ENCODE peak calls at places on chromosomes 11 and 22, in nine cellular contexts. F is NB4; Z is iPS DF 19.7; X is GM23338; Y is naive B cell; E is stimulated activated CD8-positive, alpha-beta memory T cell treated with anti-CD3 and anti-CD28 coated beads, Interleukin-2, amount 100 ng/mL, for 48 hours; C is effector CD8-positive, alpha-beta T cell; T is activated T-cell treated with anti-CD3 and anti-CD28 coated beads for 1 hour; P is NCI-H1436 treated with DMSO at 0.1 percent for 48 hours. R is an unnamed sample.

GRCh38 chr22:35777335-35777975 is 59.8 kb downstream of the APOL5 start:
- DNase-seq in F (no peak), Z (no peak), X (no peak), Y (no peak), E (no peak), C (no peak), T (no peak), P (no peak), R (peak)

GRCh38 chr11:114215428-114215827 is 80.8 kb upstream of the NNMT start:
- DNase-seq in F (no peak), Z (no peak), X (no peak), Y (no peak), E (no peak), C (no peak), T (no peak), P (no peak), R (no peak)

GRCh38 chr22:42966389-42966998 is 48.5 kb downstream of the PACSIN2 start:
- DNase-seq in F (no peak), Z (no peak), X (no peak), Y (no peak), E (no peak), C (no peak), T (no peak), P (no peak), R (no peak)

GRCh38 chr11:2988361-2988762 is 3.8 kb downstream of the NAP1L4 start:
- DNase-seq in F (no peak), Z (no peak), X (no peak), Y (no peak), E (no peak), C (no peak), T (no peak), P (no peak), R (no peak)

GRCh38 chr11:86955674-86956522 is 703 bp upstream of the FZD4 start:
- DNase-seq in F (peak), Z (no peak), X (peak), Y (peak), E (peak), C (no peak), T (no peak), P (no peak), R (no peak)

GRCh38 chr11:3970101-3970500 is 114.6 kb downstream of the STIM1 start:
- DNase-seq in F (no peak), Z (no peak), X (no peak), Y (no peak), E (no peak), C (no peak), T (no peak), P (no peak), R (no peak)

GRCh38 chr11:17517186-17517585 is 27.0 kb downstream of the USH1C start:
- DNase-seq in F (no peak), Z (no peak), X (no peak), Y (no peak), E (no peak), C (no peak), T (no peak), P (no peak), R (no peak)

GRCh38 chr11:72958790-72959189 is 144.6 kb downstream of the ATG16L2 start:
- DNase-seq in F (no peak), Z (no peak), X (no peak), Y (no peak), E (no peak), C (no peak), T (no peak), P (no peak), R (no peak)

GRCh38 chr11:116773203-116774112 is 671 bp upstream of the BUD13 start:
- DNase-seq in F (peak), Z (no peak), X (no peak), Y (peak), E (no peak), C (no peak), T (no peak), P (no peak), R (no peak)

GRCh38 chr11:67520856-67521824 is 2.1 kb downstream of the CABP2 start:
- DNase-seq in F (no peak), Z (no peak), X (no peak), Y (no peak), E (no peak), C (no peak), T (no peak), P (no peak), R (no peak)

GRCh38 chr11:46916669-46917108 is 1.7 kb downstream of the LRP4 start:
- DNase-seq in F (peak), Z (peak), X (peak), Y (no peak), E (no peak), C (no peak), T (no peak), P (no peak), R (no peak)

GRCh38 chr11:93005239-93005638 is 35.8 kb downstream of the MTNR1B start:
- DNase-seq in F (no peak), Z (no peak), X (no peak), Y (no peak), E (no peak), C (no peak), T (no peak), P (no peak), R (no peak)

GRCh38 chr22:19782533-19782932 is 22.0 kb downstream of the TBX1 start:
- DNase-seq in F (no peak), Z (no peak), X (no peak), Y (no peak), E (no peak), C (no peak), T (no peak), P (no peak), R (no peak)

GRCh38 chr11:65814131-65814959 is 19.4 kb upstream of the SNX32 start:
- DNase-seq in F (peak), Z (no peak), X (no peak), Y (no peak), E (no peak), C (no peak), T (no peak), P (no peak), R (no peak)

GRCh38 chr11:65791719-65792213 is 4.9 kb downstream of the OVOL1 start:
- DNase-seq in F (no peak), Z (no peak), X (no peak), Y (no peak), E (peak), C (no peak), T (peak), P (no peak), R (no peak)

GRCh38 chr11:94731921-94732601 is 36.1 kb upstream of the AMOTL1 start:
- DNase-seq in F (peak), Z (no peak), X (no peak), Y (no peak), E (no peak), C (no peak), T (no peak), P (no peak), R (peak)

GRCh38 chr11:97638825-97639224 is 1249.0 kb downstream of the JRKL start:
- DNase-seq in F (no peak), Z (no peak), X (no peak), Y (no peak), E (no peak), C (no peak), T (no peak), P (no peak), R (no peak)

GRCh38 chr22:50319503-50319951 is 7.3 kb downstream of the DENND6B start:
- DNase-seq in F (no peak), Z (no peak), X (no peak), Y (no peak), E (no peak), C (no peak), T (no peak), P (no peak), R (no peak)

GRCh38 chr11:65859134-65859811 is 960 bp upstream of the MUS81 start:
- DNase-seq in F (peak), Z (peak), X (peak), Y (peak), E (peak), C (peak), T (peak), P (peak), R (peak)

GRCh38 chr11:67463680-67464410 is 5.2 kb downstream of the TMEM134 start:
- DNase-seq in F (peak), Z (no peak), X (no peak), Y (no peak), E (no peak), C (no peak), T (no peak), P (no peak), R (no peak)

GRCh38 chr11:118607401-118608267 is at the start of gene PHLDB1:
- DNase-seq in F (peak), Z (no peak), X (peak), Y (peak), E (peak), C (peak), T (peak), P (no peak), R (no peak)

GRCh38 chr22:47209547-47210023 is 447.1 kb downstream of the TBC1D22A start:
- DNase-seq in F (no peak), Z (no peak), X (no peak), Y (no peak), E (no peak), C (no peak), T (no peak), P (no peak), R (no peak)

GRCh38 chr11:24637520-24637919 is 140.7 kb downstream of the LUZP2 start:
- DNase-seq in F (no peak), Z (no peak), X (peak), Y (no peak), E (no peak), C (no peak), T (no peak), P (no peak), R (no peak)

GRCh38 chr11:95378106-95378505 is 147.1 kb upstream of the SESN3 start:
- DNase-seq in F (no peak), Z (no peak), X (no peak), Y (no peak), E (no peak), C (no peak), T (no peak), P (no peak), R (no peak)

GRCh38 chr11:6640036-6640984 is 15.3 kb downstream of the DCHS1 start:
- DNase-seq in F (no peak), Z (no peak), X (no peak), Y (no peak), E (no peak), C (no peak), T (no peak), P (no peak), R (no peak)

GRCh38 chr22:39147335-39148023 is 5.0 kb downstream of the CBX7 start:
- DNase-seq in F (no peak), Z (no peak), X (no peak), Y (no peak), E (no peak), C (no peak), T (no peak), P (no peak), R (no peak)

GRCh38 chr22:20268350-20269012 is 363 bp upstream of the RTN4R start:
- DNase-seq in F (peak), Z (no peak), X (peak), Y (peak), E (no peak), C (peak), T (peak), P (no peak), R (no peak)

GRCh38 chr11:95084509-95084908 is 5.1 kb upstream of the ENDOD1 start:
- DNase-seq in F (no peak), Z (no peak), X (no peak), Y (no peak), E (peak), C (no peak), T (no peak), P (no peak), R (no peak)

GRCh38 chr11:40338739-40339138 is 1120.7 kb downstream of the LRRC4C start:
- DNase-seq in F (no peak), Z (no peak), X (peak), Y (no peak), E (no peak), C (no peak), T (no peak), P (no peak), R (peak)

GRCh38 chr11:62471603-62472002 is 52.8 kb downstream of the SCGB1A1 start:
- DNase-seq in F (no peak), Z (no peak), X (no peak), Y (no peak), E (no peak), C (no peak), T (no peak), P (no peak), R (no peak)

GRCh38 chr11:86150826-86151187 is 81.9 kb upstream of the PICALM start:
- DNase-seq in F (no peak), Z (no peak), X (no peak), Y (no peak), E (no peak), C (no peak), T (no peak), P (no peak), R (no peak)

GRCh38 chr22:46564084-46564714 is 26.8 kb upstream of the CELSR1 start:
- DNase-seq in F (no peak), Z (no peak), X (no peak), Y (no peak), E (no peak), C (no peak), T (no peak), P (no peak), R (no peak)

GRCh38 chr22:24938741-24939341 is 7.7 kb downstream of the LHFPL7 start:
- DNase-seq in F (peak), Z (no peak), X (peak), Y (peak), E (no peak), C (no peak), T (no peak), P (no peak), R (no peak)

GRCh38 chr11:104151404-104152204 is 12.3 kb downstream of the PDGFD start:
- DNase-seq in F (peak), Z (no peak), X (no peak), Y (no peak), E (no peak), C (no peak), T (no peak), P (no peak), R (no peak)

GRCh38 chr22:33923660-33924246 is 3.5 kb upstream of the LARGE1 start:
- DNase-seq in F (peak), Z (no peak), X (peak), Y (peak), E (no peak), C (no peak), T (no peak), P (peak), R (no peak)